ENCODE peak calls at places on chromosome 2, in four cellular contexts. O, R, A and F are unnamed samples.

GRCh38 chr2:134432438-134432883 is 178.6 kb downstream of the MGAT5 start:
- DNase-seq in R (no peak), O (no peak), A (no peak), F (no peak)

GRCh38 chr2:20599001-20599600 is 51.8 kb downstream of the HS1BP3 start:
- DNase-seq in A (peak), O (no peak), R (no peak), F (peak)

GRCh38 chr2:120680136-120680761 is 55.4 kb upstream of the GLI2 start:
- DNase-seq in O (peak), R (peak), A (peak), F (peak)

GRCh38 chr2:202237787-202238233 is 587 bp downstream of the SUMO1 start:
- DNase-seq in A (no peak), R (peak), O (peak), F (no peak)

GRCh38 chr2:64214281-64215115 is 70.3 kb upstream of the PELI1 start:
- DNase-seq in A (no peak), O (no peak), R (no peak), F (no peak)

GRCh38 chr2:85273732-85274731 is 53.8 kb downstream of the TGOLN2 start:
- DNase-seq in O (no peak), R (no peak), A (no peak), F (no peak)

GRCh38 chr2:217798191-217798590 is 204.6 kb downstream of the TNS1 start:
- DNase-seq in R (no peak), O (no peak), A (no peak), F (no peak)

GRCh38 chr2:195382186-195382585 is 274.8 kb upstream of the SLC39A10 start:
- DNase-seq in O (no peak), A (no peak), R (peak), F (no peak)

GRCh38 chr2:236870401-236870800 is 215.3 kb upstream of the COPS8 start:
- DNase-seq in A (no peak), R (no peak), O (no peak), F (no peak)

GRCh38 chr2:175807031-175807873 is 194.8 kb downstream of the LNPK start:
- DNase-seq in O (no peak), R (no peak), A (no peak), F (no peak)

GRCh38 chr2:19321946-19322345 is 36.5 kb downstream of the OSR1 start:
- DNase-seq in A (no peak), O (no peak), R (no peak), F (no peak)

GRCh38 chr2:20213651-20214565 is 11.0 kb downstream of the SDC1 start:
- DNase-seq in A (no peak), R (no peak), O (no peak), F (peak)

GRCh38 chr2:120490091-120490798 is 144.3 kb downstream of the INHBB start:
- DNase-seq in R (no peak), O (no peak), A (no peak), F (no peak)

GRCh38 chr2:77028032-77028600 is 494.1 kb downstream of the LRRTM4 start:
- DNase-seq in R (no peak), A (no peak), O (no peak), F (no peak)

GRCh38 chr2:205704101-205704741 is 21.9 kb downstream of the NRP2 start:
- DNase-seq in A (no peak), R (no peak), O (no peak), F (no peak)

GRCh38 chr2:196096982-196097745 is 28.5 kb upstream of the DNAH7 start:
- DNase-seq in A (no peak), O (no peak), R (no peak), F (no peak)

GRCh38 chr2:237774811-237775553 is 23.6 kb upstream of the RBM44 start:
- DNase-seq in R (peak), A (no peak), O (no peak), F (no peak)

GRCh38 chr2:121400206-121400605 is 115.2 kb upstream of the TFCP2L1 start:
- DNase-seq in A (no peak), O (no peak), R (no peak), F (no peak)